ENCODE peak calls at places on chromosome 17, in eight cellular contexts. G, A, C, N, O, H, D and T are unnamed samples. For H3K9me3, the result is how much of the 10 kb centered on the place peaks cover.

GRCh38 chr17:68277807-68278206 is 13.1 kb downstream of the SLC16A6 start:
- DNase-seq in C (no peak), O (peak), D (no peak), A (no peak), N (no peak), G (no peak), H (no peak), T (no peak)

GRCh38 chr17:34637548-34638525 is 58.5 kb downstream of the TMEM132E start:
- DNase-seq in N (peak), G (peak), C (peak), D (peak), H (peak), A (peak), O (peak), T (peak)

GRCh38 chr17:35161281-35161761 is 13.7 kb downstream of the UNC45B start:
- DNase-seq in G (no peak), H (no peak), O (no peak), A (no peak), C (no peak), D (no peak), N (no peak), T (no peak)

GRCh38 chr17:2837147-2837561 is 40.9 kb downstream of the RAP1GAP2 start:
- DNase-seq in A (no peak), H (no peak), N (no peak), G (no peak), C (peak), D (no peak), O (no peak), T (no peak)

GRCh38 chr17:45127583-45128300 is 4.6 kb downstream of the PLCD3 start:
- DNase-seq in C (no peak), O (peak), N (no peak), A (peak), G (peak), D (peak), H (no peak), T (peak)

GRCh38 chr17:69608114-69608513 is 193.6 kb downstream of the MAP2K6 start:
- DNase-seq in O (no peak), C (no peak), G (no peak), D (no peak), A (no peak), H (no peak), N (no peak), T (no peak)

GRCh38 chr17:2853111-2853721 is 57.0 kb downstream of the RAP1GAP2 start:
- DNase-seq in D (peak), C (peak), H (peak), A (peak), G (no peak), O (peak), N (peak), T (peak)

GRCh38 chr17:73256220-73256619 is 5.5 kb downstream of the CPSF4L start:
- DNase-seq in N (no peak), H (no peak), D (no peak), O (no peak), A (no peak), C (no peak), G (no peak), T (no peak)

GRCh38 chr17:17525956-17526355 is 29.8 kb upstream of the RASD1 start:
- DNase-seq in H (no peak), G (no peak), A (no peak), D (peak), N (no peak), O (no peak), C (no peak), T (no peak)

GRCh38 chr17:15954222-15954621 is 9.3 kb downstream of the ADORA2B start:
- DNase-seq in O (peak), C (no peak), A (no peak), H (peak), G (no peak), D (peak), N (no peak), T (peak)

GRCh38 chr17:15942207-15942833 is 2.6 kb upstream of the ADORA2B start:
- DNase-seq in N (peak), A (peak), H (no peak), G (no peak), O (no peak), D (no peak), C (no peak), T (no peak)

GRCh38 chr17:67365762-67366192 is 600 bp downstream of the PSMD12 start:
- DNase-seq in N (no peak), D (no peak), O (peak), H (peak), C (peak), G (no peak), A (no peak), T (peak)

GRCh38 chr17:41678907-41679739 is 9.6 kb upstream of the EIF1 start:
- DNase-seq in C (peak), H (peak), A (no peak), G (no peak), N (peak), O (peak), D (no peak), T (peak)

GRCh38 chr17:42598905-42599304 is 10.3 kb downstream of the RETREG3 start:
- DNase-seq in N (no peak), G (no peak), H (no peak), O (no peak), A (peak), D (no peak), C (no peak), T (no peak)

GRCh38 chr17:31266042-31266441 is 31.0 kb downstream of the OMG start:
- DNase-seq in C (peak), D (no peak), G (no peak), N (no peak), O (peak), A (no peak), H (no peak), T (no peak)

GRCh38 chr17:58369214-58370031 is 17.4 kb upstream of the SUPT4H1 start:
- DNase-seq in O (no peak), G (no peak), A (no peak), N (no peak), H (no peak), C (no peak), D (no peak), T (no peak)

GRCh38 chr17:57935833-57936807 is 19.1 kb downstream of the CUEDC1 start:
- DNase-seq in H (peak), A (peak), N (no peak), G (no peak), O (no peak), C (no peak), D (peak), T (peak)

GRCh38 chr17:42171831-42172230 is 9.1 kb downstream of the KCNH4 start:
- DNase-seq in D (no peak), H (no peak), N (no peak), G (no peak), O (no peak), A (no peak), C (no peak), T (no peak)

GRCh38 chr17:81514735-81515529 is 2.3 kb upstream of the ACTG1 start:
- DNase-seq in G (peak), C (peak), O (peak), A (peak), D (peak), N (peak), H (peak), T (peak)

GRCh38 chr17:32100971-32101631 is 41.2 kb upstream of the RHOT1 start:
- DNase-seq in O (no peak), N (no peak), D (peak), C (no peak), A (no peak), G (no peak), H (no peak), T (no peak)

GRCh38 chr17:64781013-64781392 is 118.9 kb upstream of the SMURF2 start:
- DNase-seq in C (no peak), H (no peak), N (no peak), A (no peak), D (no peak), G (no peak), O (no peak), T (no peak)

GRCh38 chr17:49490271-49490670 is 4.8 kb upstream of the NGFR start:
- DNase-seq in D (no peak), A (no peak), G (no peak), N (no peak), O (no peak), H (no peak), C (no peak), T (no peak)

GRCh38 chr17:30116345-30116660 is 313 bp upstream of the NSRP1 start:
- DNase-seq in O (no peak), A (no peak), N (no peak), D (no peak), H (no peak), C (no peak), G (no peak), T (no peak)

GRCh38 chr17:72474740-72475477 is 354.1 kb downstream of the SOX9 start:
- DNase-seq in H (no peak), O (peak), G (no peak), D (peak), A (no peak), N (no peak), C (no peak), T (no peak)

GRCh38 chr17:41672153-41672552 is 16.5 kb upstream of the EIF1 start:
- DNase-seq in O (no peak), D (no peak), G (no peak), C (no peak), N (no peak), A (no peak), H (no peak), T (no peak)

GRCh38 chr17:44043326-44043725 is 23.1 kb downstream of the LSM12 start:
- DNase-seq in A (no peak), N (no peak), C (no peak), G (no peak), O (no peak), H (peak), D (no peak), T (no peak)

GRCh38 chr17:55577687-55578086 is 66.4 kb upstream of the SMIM36 start:
- DNase-seq in D (no peak), O (no peak), C (no peak), A (peak), G (no peak), H (no peak), N (peak), T (no peak)

GRCh38 chr17:34711646-34712045 is 132.3 kb downstream of the TMEM132E start:
- DNase-seq in D (no peak), N (no peak), O (no peak), C (no peak), G (no peak), A (no peak), H (no peak), T (no peak)

DNA sequence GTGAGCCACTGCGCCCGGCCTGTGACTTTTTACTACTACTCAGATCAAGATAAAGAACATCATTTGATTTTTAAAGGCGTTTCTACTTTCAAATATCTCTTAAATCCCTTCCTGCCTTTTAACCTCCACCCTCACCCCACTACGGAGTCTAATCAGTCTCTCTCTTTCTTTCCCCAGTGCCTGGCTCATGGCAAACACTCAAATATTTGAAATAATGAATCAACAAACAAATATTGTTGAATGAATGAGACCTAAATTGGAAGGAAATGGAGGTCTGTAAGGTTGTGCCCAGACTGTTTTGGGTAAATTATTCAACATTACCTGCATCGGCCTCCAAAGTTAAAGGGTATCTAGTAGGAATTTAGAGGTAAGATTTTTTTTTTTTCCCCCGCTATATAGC is 14.7 kb downstream of the COPZ2 start:
- DNase-seq in O (peak), A (no peak), H (no peak), D (no peak), C (no peak), N (no peak), G (no peak), T (no peak)
- H3K4me3 ChIP-seq in O (peak), A (peak), H (no peak), D (no peak), C (peak), N (no peak), G (no peak), T (no peak)

DNA sequence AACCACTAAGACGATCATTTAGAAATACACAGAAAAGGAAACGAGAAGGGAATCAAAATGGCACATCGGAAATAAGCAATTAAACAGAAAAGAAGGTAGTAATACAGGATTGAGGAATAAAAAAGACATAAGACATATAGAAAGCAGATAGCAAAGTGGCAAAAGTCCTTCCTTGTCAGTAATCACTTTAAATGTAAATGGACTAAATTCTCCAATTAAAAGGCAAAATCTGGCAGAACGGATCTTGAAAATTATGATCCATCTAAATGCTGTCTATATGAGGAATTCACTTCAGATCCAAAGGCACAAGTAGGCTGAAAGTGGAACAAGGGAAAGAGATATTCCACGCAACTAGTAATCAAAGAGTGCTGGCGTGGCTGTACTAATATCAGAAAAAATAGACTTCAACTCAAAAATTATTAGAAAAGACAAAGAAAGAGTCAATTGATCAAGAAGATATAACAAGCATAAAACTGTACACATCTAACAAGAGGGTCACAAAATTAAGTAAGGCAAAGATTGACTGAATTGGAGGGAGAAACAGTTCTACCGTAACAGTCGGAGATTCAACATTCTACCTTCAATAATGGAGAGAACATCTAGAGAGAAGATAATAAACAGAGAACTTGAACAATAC is 36.8 kb upstream of the METRNL start:
- DNase-seq in C (no peak), G (no peak), D (no peak), O (no peak), N (no peak), H (no peak), A (no peak), T (no peak)
- H3K9me3 ChIP-seq in C (under half), G (under half), D (under half), O (under half), N (under half), H (under half), A (under half), T (under half)

GRCh38 chr17:75874323-75875181 is 3.8 kb downstream of the TRIM47 start:
- DNase-seq in A (no peak), G (no peak), C (no peak), N (no peak), H (no peak), D (no peak), O (no peak), T (no peak)

GRCh38 chr17:75872434-75873351 is 5.7 kb downstream of the TRIM47 start:
- DNase-seq in C (no peak), N (peak), H (peak), D (peak), G (peak), A (peak), O (peak), T (peak)

GRCh38 chr17:75873587-75874322 is 4.6 kb downstream of the TRIM47 start:
- DNase-seq in A (no peak), C (no peak), D (no peak), O (no peak), G (no peak), H (no peak), N (no peak), T (no peak)

GRCh38 chr17:75864448-75864871 is 9.3 kb upstream of the WBP2 start:
- DNase-seq in C (peak), H (peak), D (peak), N (peak), O (no peak), A (peak), G (no peak), T (peak)

DNA sequence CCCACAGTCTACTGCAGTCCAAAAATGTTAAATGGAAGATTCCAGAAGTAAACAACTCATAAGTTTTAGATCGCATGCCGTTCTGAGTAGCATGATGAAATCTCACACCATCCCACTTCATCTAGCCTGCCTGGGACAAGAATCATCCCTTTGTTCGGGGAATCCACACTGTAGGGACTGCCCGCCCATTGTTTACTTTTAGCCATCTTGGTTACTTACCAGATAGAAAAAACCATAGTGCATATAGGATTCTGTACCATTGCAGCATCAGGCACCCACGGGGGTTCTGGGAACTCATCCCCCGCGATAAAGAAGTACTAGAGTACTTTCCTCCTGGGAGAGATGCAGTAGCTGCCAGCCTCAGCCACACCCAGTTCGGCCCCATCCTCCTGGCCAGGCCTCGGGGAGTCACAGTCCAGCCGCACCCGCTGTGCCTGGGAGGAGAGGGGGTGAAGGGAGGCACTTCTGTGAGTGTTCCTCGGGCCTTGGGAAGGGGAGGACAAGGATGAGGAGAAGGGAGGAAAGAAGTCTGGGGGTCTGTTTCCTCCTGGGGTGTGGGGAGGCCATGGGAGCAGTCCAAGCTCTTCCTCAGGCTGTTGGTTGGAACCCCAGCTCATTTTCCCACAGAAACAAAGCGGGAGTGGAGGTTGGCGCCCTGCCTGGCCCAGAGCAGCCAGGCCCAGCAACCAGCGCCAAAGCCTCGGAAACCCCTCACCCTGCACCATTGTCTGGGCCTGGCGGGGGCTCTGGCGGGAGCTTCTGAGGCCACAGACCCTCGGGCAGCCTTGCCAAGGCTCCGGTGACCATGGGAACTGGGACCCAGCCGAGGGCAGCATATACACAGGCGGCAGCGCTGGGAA is 8.9 kb downstream of the TRIM47 start:
- DNase-seq in O (peak), H (peak), G (no peak), D (no peak), C (no peak), N (no peak), A (peak), T (peak)
- H3K4me3 ChIP-seq in O (no peak), H (no peak), G (peak), D (no peak), C (no peak), N (no peak), A (peak), T (peak)

GRCh38 chr17:27086526-27086925 is 207.4 kb upstream of the WSB1 start:
- DNase-seq in C (no peak), G (no peak), O (no peak), H (no peak), N (no peak), D (no peak), A (no peak), T (no peak)

GRCh38 chr17:27087935-27088766 is 205.8 kb upstream of the WSB1 start:
- DNase-seq in A (no peak), O (no peak), C (no peak), D (no peak), N (no peak), H (no peak), G (no peak), T (no peak)

GRCh38 chr17:27089929-27090247 is 204.0 kb upstream of the WSB1 start:
- DNase-seq in G (no peak), H (no peak), D (no peak), C (no peak), O (no peak), A (no peak), N (no peak), T (no peak)

GRCh38 chr17:27088767-27089078 is 205.2 kb upstream of the WSB1 start:
- DNase-seq in C (no peak), D (no peak), O (no peak), H (no peak), A (no peak), G (no peak), N (no peak), T (no peak)

DNA sequence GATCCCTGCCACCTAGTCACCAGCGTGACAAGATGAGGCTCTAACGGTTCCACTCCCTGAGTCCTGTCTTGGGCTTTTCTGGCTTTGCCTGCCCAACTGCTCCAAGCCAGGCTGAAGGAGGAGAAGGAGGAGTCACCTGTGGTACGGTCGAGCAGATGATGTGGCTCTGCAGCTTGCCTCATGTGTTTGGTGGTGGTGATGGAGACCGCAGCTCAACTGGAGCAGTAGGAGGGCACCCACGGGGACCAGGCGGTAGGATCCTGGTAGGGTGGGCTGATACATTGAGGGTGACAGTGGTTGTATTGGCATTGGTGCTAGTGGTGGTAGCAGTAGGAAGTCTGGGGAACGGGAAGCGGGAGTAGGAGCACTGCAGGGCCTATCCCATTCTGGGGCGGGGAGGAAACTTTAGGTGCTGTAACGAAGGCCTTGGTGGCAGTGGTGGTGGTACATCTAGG is 202.8 kb upstream of the WSB1 start:
- DNase-seq in A (no peak), O (no peak), N (no peak), D (no peak), H (no peak), C (no peak), G (no peak), T (no peak)
- H3K9me3 ChIP-seq in A (under half), O (under half), N (under half), D (under half), H (under half), C (under half), G (under half), T (under half)

GRCh38 chr17:39627717-39628516 is 1.2 kb downstream of the PPP1R1B start:
- DNase-seq in D (no peak), A (no peak), C (no peak), N (no peak), G (no peak), O (no peak), H (no peak), T (no peak)
- H3K4me3 ChIP-seq in D (no peak), A (peak), C (no peak), N (no peak), G (peak), O (no peak), H (no peak), T (no peak)